ENCODE peak calls at places on chromosomes 13 and 19, in four cellular contexts. One of them, this sample, is unnamed.

GRCh38 chr13:75636339-75637095 is 387 bp downstream of the LMO7 start:
- DNase-seq in neuronal stem cell: peak; percentile 32
- DNase-seq in K562: peak; percentile 6
- DNase-seq in GM23338: peak; percentile 70
- DNase-seq in this sample: peak; percentile 67

GRCh38 chr19:750640-751423 is at the start of gene MISP:
- DNase-seq in K562: no peak
- DNase-seq in neuronal stem cell: no peak
- DNase-seq in GM23338: no peak
- DNase-seq in this sample: no peak

GRCh38 chr19:39499082-39499642 is 415 bp downstream of the DLL3 start:
- DNase-seq in neuronal stem cell: no peak
- DNase-seq in GM23338: peak; percentile 65
- DNase-seq in K562: no peak
- DNase-seq in this sample: peak; percentile 53

GRCh38 chr13:42110410-42111155 is 62.1 kb downstream of the DGKH start:
- DNase-seq in K562: peak; percentile 25
- DNase-seq in neuronal stem cell: peak; percentile 59
- DNase-seq in GM23338: peak; percentile 62
- DNase-seq in this sample: peak; percentile 55

GRCh38 chr19:41887711-41888382 is 4.9 kb downstream of the ARHGEF1 start:
- DNase-seq in GM23338: peak; percentile 92
- DNase-seq in neuronal stem cell: no peak
- DNase-seq in K562: no peak
- DNase-seq in this sample: no peak

GRCh38 chr13:26968431-26969335 is 202.9 kb downstream of the USP12 start:
- DNase-seq in neuronal stem cell: no peak
- DNase-seq in K562: no peak
- DNase-seq in GM23338: no peak
- DNase-seq in this sample: no peak

GRCh38 chr13:107964356-107964755 is 251.0 kb downstream of the LIG4 start:
- DNase-seq in K562: no peak
- DNase-seq in neuronal stem cell: no peak
- DNase-seq in GM23338: no peak
- DNase-seq in this sample: no peak

GRCh38 chr13:43573787-43574562 is 212.8 kb downstream of the ENOX1 start:
- DNase-seq in neuronal stem cell: no peak
- DNase-seq in K562: no peak
- DNase-seq in GM23338: no peak
- DNase-seq in this sample: no peak

GRCh38 chr19:18605546-18606280 is 886 bp downstream of the CRLF1 start:
- DNase-seq in GM23338: peak; percentile 39
- DNase-seq in neuronal stem cell: no peak
- DNase-seq in K562: no peak
- DNase-seq in this sample: peak; percentile 49

GRCh38 chr19:49801966-49802661 is 11.0 kb downstream of the FUZ start:
- DNase-seq in K562: peak; percentile 75
- DNase-seq in GM23338: peak; percentile 93
- DNase-seq in neuronal stem cell: peak; percentile 76
- DNase-seq in this sample: peak; percentile 97
- H2AFZ ChIP-seq in K562: no peak overlapping the region
- H2AFZ ChIP-seq in GM23338: no peak overlapping the region
- H2AFZ ChIP-seq in neuronal stem cell: no peak overlapping the region
- H2AFZ ChIP-seq in this sample: no peak overlapping the region

GRCh38 chr13:99724633-99725517 is 223.6 kb downstream of the TM9SF2 start:
- DNase-seq in K562: no peak
- DNase-seq in neuronal stem cell: no peak
- DNase-seq in GM23338: no peak
- DNase-seq in this sample: no peak
- H3K4me3 ChIP-seq in K562: no peak overlapping the region
- H3K4me3 ChIP-seq in neuronal stem cell: no peak overlapping the region
- H3K4me3 ChIP-seq in GM23338: no peak overlapping the region
- H3K4me3 ChIP-seq in this sample: no peak overlapping the region

DNA sequence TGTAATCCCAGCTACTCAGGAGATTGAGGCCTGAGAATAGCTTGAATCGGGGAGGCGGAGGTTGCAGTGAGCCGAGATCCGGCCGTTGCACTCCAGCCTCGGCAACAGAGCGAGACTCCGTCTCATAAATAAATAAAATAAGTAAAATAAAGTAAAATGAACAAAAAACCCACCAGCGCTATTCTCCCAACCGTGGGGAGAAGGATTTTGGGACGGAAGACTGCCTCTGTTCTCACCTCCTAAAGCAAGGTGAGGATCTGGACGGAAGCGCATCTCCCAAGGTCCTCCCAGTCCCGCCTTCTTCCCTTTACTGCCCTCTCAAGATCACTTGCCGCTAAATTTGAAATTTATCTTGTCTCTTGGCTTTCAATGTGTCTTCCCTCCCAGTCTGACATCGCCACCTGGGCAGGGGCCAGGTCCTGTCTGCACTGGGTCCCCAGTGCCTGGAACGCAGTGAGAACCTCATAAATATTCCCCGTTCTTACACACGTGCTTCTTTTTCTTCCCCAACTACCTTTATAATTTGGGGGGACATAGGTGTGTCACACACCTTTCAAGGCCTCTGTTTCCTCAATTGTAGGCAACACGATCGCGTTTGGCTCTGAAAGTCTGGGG is 1.2 kb upstream of the DNAJB1 start:
- DNase-seq in neuronal stem cell: no peak
- DNase-seq in K562: no peak
- DNase-seq in GM23338: no peak
- DNase-seq in this sample: no peak
- H2AFZ ChIP-seq in neuronal stem cell: no peak overlapping the region
- H2AFZ ChIP-seq in K562: peak overlapping the region; percentile 69
- H2AFZ ChIP-seq in GM23338: peak overlapping the region; percentile 88
- H2AFZ ChIP-seq in this sample: peak overlapping the region; percentile 48

GRCh38 chr13:46051958-46052313 is 610 bp downstream of the ZC3H13 start:
- DNase-seq in K562: peak; percentile 9
- DNase-seq in neuronal stem cell: no peak
- DNase-seq in GM23338: peak; percentile 1
- DNase-seq in this sample: no peak

GRCh38 chr13:46052314-46053161 is at the start of gene ZC3H13:
- DNase-seq in GM23338: peak; percentile 98
- DNase-seq in K562: peak; percentile 86
- DNase-seq in neuronal stem cell: peak; percentile 87
- DNase-seq in this sample: peak; percentile 90

GRCh38 chr13:46057251-46058015 is 4.9 kb upstream of the ZC3H13 start:
- DNase-seq in GM23338: no peak
- DNase-seq in neuronal stem cell: no peak
- DNase-seq in K562: no peak
- DNase-seq in this sample: no peak

GRCh38 chr13:46050771-46051170 is 1.8 kb downstream of the ZC3H13 start:
- DNase-seq in K562: no peak
- DNase-seq in GM23338: no peak
- DNase-seq in neuronal stem cell: no peak
- DNase-seq in this sample: no peak

DNA sequence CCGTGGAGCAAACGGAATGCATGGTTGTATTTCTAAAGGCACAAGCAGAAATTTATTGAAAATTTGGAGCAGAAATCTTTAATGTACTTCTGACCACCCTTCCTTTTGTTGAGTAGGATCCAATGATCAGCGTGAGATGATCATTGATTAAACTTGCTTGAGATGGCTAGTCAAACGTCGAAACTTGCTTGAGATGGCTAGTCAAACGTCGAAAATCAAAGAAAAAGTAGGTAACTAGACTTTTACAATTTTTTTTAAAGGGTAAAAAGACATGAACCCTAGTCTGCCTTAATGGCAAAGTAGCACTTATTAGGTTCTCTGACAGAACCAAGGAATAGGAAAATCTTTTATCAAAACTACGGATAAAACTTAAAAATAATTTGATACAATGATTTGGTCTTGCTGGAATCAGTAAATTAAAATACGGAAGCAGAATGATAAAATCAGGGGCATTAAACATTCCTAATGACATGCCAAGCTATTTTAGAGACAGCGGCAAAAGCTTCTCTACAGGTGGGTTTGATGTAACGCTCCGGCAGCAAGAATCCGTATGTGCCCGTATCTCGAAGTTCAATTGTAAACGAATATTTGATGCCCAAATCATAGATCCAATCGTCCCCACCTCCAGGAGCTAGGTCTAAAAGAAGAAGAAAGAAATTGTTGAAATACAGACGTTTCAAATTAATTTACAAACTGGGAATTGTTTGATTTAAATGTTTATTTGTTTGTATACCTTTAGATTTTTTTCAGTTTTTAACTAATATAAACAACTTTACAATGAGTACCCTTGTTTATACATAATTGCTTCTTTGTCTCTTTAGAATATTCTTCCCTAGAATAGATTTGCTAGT is 841 bp upstream of the ZC3H13 start:
- DNase-seq in K562: no peak
- DNase-seq in GM23338: peak; percentile 11
- DNase-seq in neuronal stem cell: no peak
- DNase-seq in this sample: peak; percentile 11
- H3K4me3 ChIP-seq in K562: peak overlapping the region; percentile 68
- H3K4me3 ChIP-seq in GM23338: peak overlapping the region; percentile 81
- H3K4me3 ChIP-seq in neuronal stem cell: peak overlapping the region; percentile 99
- H3K4me3 ChIP-seq in this sample: peak overlapping the region; percentile 97

GRCh38 chr13:33352520-33352919 is 67.0 kb upstream of the STARD13 start:
- DNase-seq in GM23338: no peak
- DNase-seq in neuronal stem cell: no peak
- DNase-seq in K562: no peak
- DNase-seq in this sample: no peak

GRCh38 chr13:33352023-33352422 is 66.5 kb upstream of the STARD13 start:
- DNase-seq in neuronal stem cell: no peak
- DNase-seq in GM23338: no peak
- DNase-seq in K562: no peak
- DNase-seq in this sample: peak; percentile 45

GRCh38 chr13:33349314-33349995 is 63.9 kb upstream of the STARD13 start:
- DNase-seq in K562: no peak
- DNase-seq in GM23338: peak; percentile 36
- DNase-seq in neuronal stem cell: peak; percentile 3
- DNase-seq in this sample: no peak

GRCh38 chr13:33349996-33350826 is 64.7 kb upstream of the STARD13 start:
- DNase-seq in K562: no peak
- DNase-seq in neuronal stem cell: peak; percentile 8
- DNase-seq in GM23338: peak; percentile 51
- DNase-seq in this sample: peak; percentile 79

GRCh38 chr13:33351324-33351723 is 65.8 kb upstream of the STARD13 start:
- DNase-seq in K562: no peak
- DNase-seq in neuronal stem cell: no peak
- DNase-seq in GM23338: no peak
- DNase-seq in this sample: no peak
- H2AFZ ChIP-seq in K562: no peak overlapping the region
- H2AFZ ChIP-seq in neuronal stem cell: no peak overlapping the region
- H2AFZ ChIP-seq in GM23338: no peak overlapping the region
- H2AFZ ChIP-seq in this sample: peak overlapping the region; percentile 94

DNA sequence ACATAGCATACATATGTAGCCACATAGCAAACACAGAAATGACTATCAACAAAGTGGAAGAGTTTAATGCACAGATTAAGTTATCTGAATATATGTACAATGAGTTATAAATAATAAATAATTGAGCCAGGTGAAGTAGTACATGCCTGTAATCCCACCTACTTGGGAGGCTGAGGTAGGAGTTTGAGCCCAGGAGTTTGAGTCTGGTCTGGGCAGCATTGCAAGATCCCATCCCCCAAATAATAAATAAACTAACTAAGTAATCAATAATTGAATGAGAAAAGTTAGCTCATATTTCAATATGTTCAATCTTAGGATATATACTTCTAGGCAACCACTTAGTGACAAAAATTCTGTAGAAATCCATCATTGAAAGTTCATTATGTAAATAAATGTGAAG is 1.7 kb downstream of the CARD8 start:
- DNase-seq in neuronal stem cell: no peak
- DNase-seq in K562: no peak
- DNase-seq in GM23338: no peak
- DNase-seq in this sample: no peak
- H3K4me3 ChIP-seq in neuronal stem cell: no peak overlapping the region
- H3K4me3 ChIP-seq in K562: no peak overlapping the region
- H3K4me3 ChIP-seq in GM23338: no peak overlapping the region
- H3K4me3 ChIP-seq in this sample: no peak overlapping the region